ENCODE peak calls at places on chromosomes 11 and 22, in four cellular contexts. One of them, this sample, is unnamed.

GRCh38 chr11:131845255-131845654 is 474.8 kb downstream of the NTM start:
- ATAC-seq in activated CD8-positive, alpha-beta T cell treated with anti-CD3 and anti-CD28 coated beads for 36 hours: no peak
- ATAC-seq in activated CD8-positive, alpha-beta memory T cell treated with anti-CD3 and anti-CD28 coated beads, Interleukin-2, amount 10 ng/mL, durations not matched to agents 7 days and 5 days: no peak
- ATAC-seq in lower lobe of right lung: no peak
- ATAC-seq in this sample: no peak

GRCh38 chr11:2768471-2769408 is 68.9 kb upstream of the KCNQ1OT1 start:
- ATAC-seq in activated CD8-positive, alpha-beta T cell treated with anti-CD3 and anti-CD28 coated beads for 36 hours: peak
- ATAC-seq in activated CD8-positive, alpha-beta memory T cell treated with anti-CD3 and anti-CD28 coated beads, Interleukin-2, amount 10 ng/mL, durations not matched to agents 7 days and 5 days: no peak
- ATAC-seq in lower lobe of right lung: no peak
- ATAC-seq in this sample: peak

GRCh38 chr11:113906515-113906914 is 1.9 kb downstream of the HTR3B start:
- ATAC-seq in activated CD8-positive, alpha-beta T cell treated with anti-CD3 and anti-CD28 coated beads for 36 hours: no peak
- ATAC-seq in activated CD8-positive, alpha-beta memory T cell treated with anti-CD3 and anti-CD28 coated beads, Interleukin-2, amount 10 ng/mL, durations not matched to agents 7 days and 5 days: no peak
- ATAC-seq in lower lobe of right lung: no peak
- ATAC-seq in this sample: no peak

GRCh38 chr11:64241430-64242153 is 697 bp downstream of the FKBP2 start:
- ATAC-seq in activated CD8-positive, alpha-beta T cell treated with anti-CD3 and anti-CD28 coated beads for 36 hours: peak
- ATAC-seq in activated CD8-positive, alpha-beta memory T cell treated with anti-CD3 and anti-CD28 coated beads, Interleukin-2, amount 10 ng/mL, durations not matched to agents 7 days and 5 days: peak
- ATAC-seq in lower lobe of right lung: peak
- ATAC-seq in this sample: peak

GRCh38 chr11:20474176-20474950 is 86.8 kb downstream of the PRMT3 start:
- ATAC-seq in activated CD8-positive, alpha-beta T cell treated with anti-CD3 and anti-CD28 coated beads for 36 hours: no peak
- ATAC-seq in activated CD8-positive, alpha-beta memory T cell treated with anti-CD3 and anti-CD28 coated beads, Interleukin-2, amount 10 ng/mL, durations not matched to agents 7 days and 5 days: no peak
- ATAC-seq in lower lobe of right lung: peak
- ATAC-seq in this sample: no peak

GRCh38 chr11:120952503-120953229 is 71.2 kb upstream of the TBCEL start:
- ATAC-seq in activated CD8-positive, alpha-beta T cell treated with anti-CD3 and anti-CD28 coated beads for 36 hours: peak
- ATAC-seq in activated CD8-positive, alpha-beta memory T cell treated with anti-CD3 and anti-CD28 coated beads, Interleukin-2, amount 10 ng/mL, durations not matched to agents 7 days and 5 days: peak
- ATAC-seq in lower lobe of right lung: peak
- ATAC-seq in this sample: peak

GRCh38 chr22:49404576-49405199 is 423.0 kb downstream of the BRD1 start:
- ATAC-seq in activated CD8-positive, alpha-beta T cell treated with anti-CD3 and anti-CD28 coated beads for 36 hours: no peak
- ATAC-seq in activated CD8-positive, alpha-beta memory T cell treated with anti-CD3 and anti-CD28 coated beads, Interleukin-2, amount 10 ng/mL, durations not matched to agents 7 days and 5 days: no peak
- ATAC-seq in lower lobe of right lung: no peak
- ATAC-seq in this sample: no peak

GRCh38 chr11:94647926-94648325 is 80.8 kb downstream of the PIWIL4 start:
- ATAC-seq in activated CD8-positive, alpha-beta T cell treated with anti-CD3 and anti-CD28 coated beads for 36 hours: no peak
- ATAC-seq in activated CD8-positive, alpha-beta memory T cell treated with anti-CD3 and anti-CD28 coated beads, Interleukin-2, amount 10 ng/mL, durations not matched to agents 7 days and 5 days: no peak
- ATAC-seq in lower lobe of right lung: no peak
- ATAC-seq in this sample: no peak

GRCh38 chr11:2897048-2897447 is 11.5 kb upstream of the CDKN1C start:
- ATAC-seq in activated CD8-positive, alpha-beta T cell treated with anti-CD3 and anti-CD28 coated beads for 36 hours: no peak
- ATAC-seq in activated CD8-positive, alpha-beta memory T cell treated with anti-CD3 and anti-CD28 coated beads, Interleukin-2, amount 10 ng/mL, durations not matched to agents 7 days and 5 days: no peak
- ATAC-seq in lower lobe of right lung: no peak
- ATAC-seq in this sample: no peak

GRCh38 chr11:76770642-76771445 is 12.3 kb upstream of the TSKU start:
- ATAC-seq in activated CD8-positive, alpha-beta T cell treated with anti-CD3 and anti-CD28 coated beads for 36 hours: peak
- ATAC-seq in activated CD8-positive, alpha-beta memory T cell treated with anti-CD3 and anti-CD28 coated beads, Interleukin-2, amount 10 ng/mL, durations not matched to agents 7 days and 5 days: peak
- ATAC-seq in lower lobe of right lung: peak
- ATAC-seq in this sample: peak

GRCh38 chr11:122516686-122517085 is 138.8 kb upstream of the UBASH3B start:
- ATAC-seq in activated CD8-positive, alpha-beta T cell treated with anti-CD3 and anti-CD28 coated beads for 36 hours: no peak
- ATAC-seq in activated CD8-positive, alpha-beta memory T cell treated with anti-CD3 and anti-CD28 coated beads, Interleukin-2, amount 10 ng/mL, durations not matched to agents 7 days and 5 days: no peak
- ATAC-seq in lower lobe of right lung: no peak
- ATAC-seq in this sample: no peak

GRCh38 chr11:61683961-61684869 is 4.0 kb downstream of the DAGLA start:
- ATAC-seq in activated CD8-positive, alpha-beta T cell treated with anti-CD3 and anti-CD28 coated beads for 36 hours: peak
- ATAC-seq in activated CD8-positive, alpha-beta memory T cell treated with anti-CD3 and anti-CD28 coated beads, Interleukin-2, amount 10 ng/mL, durations not matched to agents 7 days and 5 days: peak
- ATAC-seq in lower lobe of right lung: no peak
- ATAC-seq in this sample: peak

GRCh38 chr22:42919199-42919598 is 62.1 kb upstream of the ARFGAP3 start:
- ATAC-seq in activated CD8-positive, alpha-beta T cell treated with anti-CD3 and anti-CD28 coated beads for 36 hours: peak
- ATAC-seq in activated CD8-positive, alpha-beta memory T cell treated with anti-CD3 and anti-CD28 coated beads, Interleukin-2, amount 10 ng/mL, durations not matched to agents 7 days and 5 days: no peak
- ATAC-seq in lower lobe of right lung: no peak
- ATAC-seq in this sample: peak

GRCh38 chr22:37982151-37982838 is 2.1 kb downstream of the SOX10 start:
- ATAC-seq in activated CD8-positive, alpha-beta T cell treated with anti-CD3 and anti-CD28 coated beads for 36 hours: no peak
- ATAC-seq in activated CD8-positive, alpha-beta memory T cell treated with anti-CD3 and anti-CD28 coated beads, Interleukin-2, amount 10 ng/mL, durations not matched to agents 7 days and 5 days: no peak
- ATAC-seq in lower lobe of right lung: no peak
- ATAC-seq in this sample: no peak

GRCh38 chr11:12167098-12167999 is 57.0 kb downstream of the MICAL2 start:
- ATAC-seq in activated CD8-positive, alpha-beta T cell treated with anti-CD3 and anti-CD28 coated beads for 36 hours: peak
- ATAC-seq in activated CD8-positive, alpha-beta memory T cell treated with anti-CD3 and anti-CD28 coated beads, Interleukin-2, amount 10 ng/mL, durations not matched to agents 7 days and 5 days: peak
- ATAC-seq in lower lobe of right lung: peak
- ATAC-seq in this sample: peak

GRCh38 chr11:128607819-128608218 is 20.5 kb upstream of the ETS1 start:
- ATAC-seq in activated CD8-positive, alpha-beta T cell treated with anti-CD3 and anti-CD28 coated beads for 36 hours: no peak
- ATAC-seq in activated CD8-positive, alpha-beta memory T cell treated with anti-CD3 and anti-CD28 coated beads, Interleukin-2, amount 10 ng/mL, durations not matched to agents 7 days and 5 days: no peak
- ATAC-seq in lower lobe of right lung: peak
- ATAC-seq in this sample: no peak

GRCh38 chr11:121389651-121390050 is 62.5 kb upstream of the SORL1 start:
- ATAC-seq in activated CD8-positive, alpha-beta T cell treated with anti-CD3 and anti-CD28 coated beads for 36 hours: no peak
- ATAC-seq in activated CD8-positive, alpha-beta memory T cell treated with anti-CD3 and anti-CD28 coated beads, Interleukin-2, amount 10 ng/mL, durations not matched to agents 7 days and 5 days: no peak
- ATAC-seq in lower lobe of right lung: no peak
- ATAC-seq in this sample: no peak

GRCh38 chr11:63937713-63938480 is 905 bp upstream of the NAA40 start:
- ATAC-seq in activated CD8-positive, alpha-beta T cell treated with anti-CD3 and anti-CD28 coated beads for 36 hours: peak
- ATAC-seq in activated CD8-positive, alpha-beta memory T cell treated with anti-CD3 and anti-CD28 coated beads, Interleukin-2, amount 10 ng/mL, durations not matched to agents 7 days and 5 days: peak
- ATAC-seq in lower lobe of right lung: peak
- ATAC-seq in this sample: peak

GRCh38 chr11:74634537-74634936 is 42.2 kb downstream of the POLD3 start:
- ATAC-seq in activated CD8-positive, alpha-beta T cell treated with anti-CD3 and anti-CD28 coated beads for 36 hours: no peak
- ATAC-seq in activated CD8-positive, alpha-beta memory T cell treated with anti-CD3 and anti-CD28 coated beads, Interleukin-2, amount 10 ng/mL, durations not matched to agents 7 days and 5 days: no peak
- ATAC-seq in lower lobe of right lung: peak
- ATAC-seq in this sample: no peak

GRCh38 chr11:122666743-122667142 is 11.2 kb downstream of the UBASH3B start:
- ATAC-seq in activated CD8-positive, alpha-beta T cell treated with anti-CD3 and anti-CD28 coated beads for 36 hours: peak
- ATAC-seq in activated CD8-positive, alpha-beta memory T cell treated with anti-CD3 and anti-CD28 coated beads, Interleukin-2, amount 10 ng/mL, durations not matched to agents 7 days and 5 days: peak
- ATAC-seq in lower lobe of right lung: no peak
- ATAC-seq in this sample: peak

GRCh38 chr11:80441821-80442220 is 1001.0 kb upstream of the TENM4 start:
- ATAC-seq in activated CD8-positive, alpha-beta T cell treated with anti-CD3 and anti-CD28 coated beads for 36 hours: no peak
- ATAC-seq in activated CD8-positive, alpha-beta memory T cell treated with anti-CD3 and anti-CD28 coated beads, Interleukin-2, amount 10 ng/mL, durations not matched to agents 7 days and 5 days: no peak
- ATAC-seq in lower lobe of right lung: no peak
- ATAC-seq in this sample: no peak

GRCh38 chr11:2837096-2837601 is 48.4 kb downstream of the CDKN1C start:
- ATAC-seq in activated CD8-positive, alpha-beta T cell treated with anti-CD3 and anti-CD28 coated beads for 36 hours: no peak
- ATAC-seq in activated CD8-positive, alpha-beta memory T cell treated with anti-CD3 and anti-CD28 coated beads, Interleukin-2, amount 10 ng/mL, durations not matched to agents 7 days and 5 days: no peak
- ATAC-seq in lower lobe of right lung: peak
- ATAC-seq in this sample: no peak

GRCh38 chr11:126328444-126328843 is 24.6 kb downstream of the DCPS start:
- ATAC-seq in activated CD8-positive, alpha-beta T cell treated with anti-CD3 and anti-CD28 coated beads for 36 hours: no peak
- ATAC-seq in activated CD8-positive, alpha-beta memory T cell treated with anti-CD3 and anti-CD28 coated beads, Interleukin-2, amount 10 ng/mL, durations not matched to agents 7 days and 5 days: no peak
- ATAC-seq in lower lobe of right lung: no peak
- ATAC-seq in this sample: no peak

GRCh38 chr11:11963842-11964773 is 44.3 kb downstream of the DKK3 start:
- ATAC-seq in activated CD8-positive, alpha-beta T cell treated with anti-CD3 and anti-CD28 coated beads for 36 hours: no peak
- ATAC-seq in activated CD8-positive, alpha-beta memory T cell treated with anti-CD3 and anti-CD28 coated beads, Interleukin-2, amount 10 ng/mL, durations not matched to agents 7 days and 5 days: no peak
- ATAC-seq in lower lobe of right lung: no peak
- ATAC-seq in this sample: no peak

GRCh38 chr22:25759825-25760231 is 17.8 kb downstream of the MYO18B start:
- ATAC-seq in activated CD8-positive, alpha-beta T cell treated with anti-CD3 and anti-CD28 coated beads for 36 hours: no peak
- ATAC-seq in activated CD8-positive, alpha-beta memory T cell treated with anti-CD3 and anti-CD28 coated beads, Interleukin-2, amount 10 ng/mL, durations not matched to agents 7 days and 5 days: no peak
- ATAC-seq in lower lobe of right lung: peak
- ATAC-seq in this sample: no peak

GRCh38 chr11:46381836-46382643 is 571 bp downstream of the MDK start:
- ATAC-seq in activated CD8-positive, alpha-beta T cell treated with anti-CD3 and anti-CD28 coated beads for 36 hours: peak
- ATAC-seq in activated CD8-positive, alpha-beta memory T cell treated with anti-CD3 and anti-CD28 coated beads, Interleukin-2, amount 10 ng/mL, durations not matched to agents 7 days and 5 days: peak
- ATAC-seq in lower lobe of right lung: no peak
- ATAC-seq in this sample: peak

GRCh38 chr11:26286472-26287066 is 45.4 kb upstream of the ANO3 start:
- ATAC-seq in activated CD8-positive, alpha-beta T cell treated with anti-CD3 and anti-CD28 coated beads for 36 hours: no peak
- ATAC-seq in activated CD8-positive, alpha-beta memory T cell treated with anti-CD3 and anti-CD28 coated beads, Interleukin-2, amount 10 ng/mL, durations not matched to agents 7 days and 5 days: no peak
- ATAC-seq in lower lobe of right lung: no peak
- ATAC-seq in this sample: no peak

This sample was measured in activated T-helper 17 cell treated with anti-CD3 and anti-CD28 coated beads, Interleukin-2, amount 50 U/mL, for 72 hours.